ENCODE peak calls at places on chromosomes 5 and 9, in four cellular contexts. One of them, this sample, is unnamed.

GRCh38 chr9:123364241-123364824 is 8.3 kb downstream of the CRB2 start:
- DNase-seq in heart right ventricle: no peak
- DNase-seq in fibroblast of pulmonary artery: peak
- DNase-seq in aorta: no peak
- DNase-seq in this sample: no peak

GRCh38 chr9:114224247-114224610 is 68.9 kb downstream of the COL27A1 start:
- DNase-seq in aorta: no peak
- DNase-seq in fibroblast of pulmonary artery: peak
- DNase-seq in heart right ventricle: no peak
- DNase-seq in this sample: no peak

GRCh38 chr5:9239071-9239470 is 306.8 kb downstream of the SEMA5A start:
- DNase-seq in heart right ventricle: no peak
- DNase-seq in aorta: no peak
- DNase-seq in fibroblast of pulmonary artery: peak
- DNase-seq in this sample: no peak

GRCh38 chr5:66425842-66426241 is 170.4 kb upstream of the MAST4 start:
- DNase-seq in heart right ventricle: no peak
- DNase-seq in fibroblast of pulmonary artery: no peak
- DNase-seq in aorta: no peak
- DNase-seq in this sample: no peak

GRCh38 chr5:180201051-180201987 is 7.7 kb downstream of the RASGEF1C start:
- DNase-seq in fibroblast of pulmonary artery: peak
- DNase-seq in aorta: no peak
- DNase-seq in heart right ventricle: no peak
- DNase-seq in this sample: peak

GRCh38 chr5:116739648-116740047 is 165.0 kb upstream of the SEMA6A start:
- DNase-seq in fibroblast of pulmonary artery: no peak
- DNase-seq in aorta: no peak
- DNase-seq in heart right ventricle: no peak
- DNase-seq in this sample: no peak

GRCh38 chr5:113336975-113337374 is 97.8 kb downstream of the TSSK1B start:
- DNase-seq in aorta: peak
- DNase-seq in fibroblast of pulmonary artery: peak
- DNase-seq in heart right ventricle: peak
- DNase-seq in this sample: no peak

GRCh38 chr9:121261107-121261460 is 6.9 kb upstream of the GSN start:
- DNase-seq in heart right ventricle: no peak
- DNase-seq in aorta: no peak
- DNase-seq in fibroblast of pulmonary artery: peak
- DNase-seq in this sample: no peak

GRCh38 chr5:109191153-109191558 is 218.6 kb downstream of the PJA2 start:
- DNase-seq in fibroblast of pulmonary artery: peak
- DNase-seq in heart right ventricle: no peak
- DNase-seq in aorta: no peak
- DNase-seq in this sample: no peak

GRCh38 chr9:105280730-105281129 is 36.3 kb downstream of the SLC44A1 start:
- DNase-seq in aorta: no peak
- DNase-seq in heart right ventricle: no peak
- DNase-seq in fibroblast of pulmonary artery: peak
- DNase-seq in this sample: no peak

GRCh38 chr5:68134033-68134668 is 81.4 kb upstream of the PIK3R1 start:
- DNase-seq in fibroblast of pulmonary artery: peak
- DNase-seq in heart right ventricle: no peak
- DNase-seq in aorta: no peak
- DNase-seq in this sample: no peak

GRCh38 chr5:66633754-66634153 is 37.6 kb downstream of the MAST4 start:
- DNase-seq in fibroblast of pulmonary artery: no peak
- DNase-seq in heart right ventricle: no peak
- DNase-seq in aorta: no peak
- DNase-seq in this sample: no peak

GRCh38 chr5:14706615-14707021 is 42.1 kb downstream of the OTULIN start:
- DNase-seq in fibroblast of pulmonary artery: peak
- DNase-seq in heart right ventricle: no peak
- DNase-seq in aorta: no peak
- DNase-seq in this sample: no peak

GRCh38 chr5:147935032-147935431 is 28.7 kb upstream of the C5orf46 start:
- DNase-seq in heart right ventricle: no peak
- DNase-seq in fibroblast of pulmonary artery: peak
- DNase-seq in aorta: no peak
- DNase-seq in this sample: no peak

GRCh38 chr9:136615631-136616306 is 46.9 kb upstream of the EGFL7 start:
- DNase-seq in aorta: no peak
- DNase-seq in fibroblast of pulmonary artery: no peak
- DNase-seq in heart right ventricle: no peak
- DNase-seq in this sample: no peak

DNA sequence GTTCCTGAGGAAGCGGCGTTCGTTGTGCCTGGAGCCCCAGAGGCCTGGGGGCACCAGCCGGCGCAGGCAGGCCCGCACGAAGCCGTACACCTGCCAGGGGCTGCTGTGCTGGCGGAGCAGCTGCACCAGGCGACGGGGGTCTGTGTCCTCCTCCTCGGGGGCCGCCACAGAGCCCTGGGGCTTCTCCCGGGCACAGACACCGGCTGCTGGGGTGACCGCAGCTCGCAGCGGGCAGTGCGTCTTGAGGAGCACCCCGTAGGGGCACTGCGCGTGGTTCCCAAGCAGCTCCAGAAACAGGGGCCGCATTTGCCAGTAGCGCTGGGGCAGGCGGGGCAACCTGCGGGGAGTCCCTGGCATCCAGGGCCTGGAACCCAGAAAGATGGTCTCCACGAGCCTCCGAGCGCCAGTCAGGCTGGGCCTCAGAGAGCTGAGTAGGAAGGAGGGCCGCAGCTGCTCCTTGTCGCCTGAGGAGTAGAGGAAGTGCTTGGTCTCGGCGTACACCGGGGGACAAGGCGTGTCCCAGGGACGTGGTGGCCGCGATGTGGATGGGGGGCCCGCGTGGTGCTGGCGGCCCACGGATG is 1.4 kb downstream of the TERT start:
- DNase-seq in heart right ventricle: no peak
- DNase-seq in aorta: peak
- DNase-seq in fibroblast of pulmonary artery: no peak
- DNase-seq in this sample: peak
- H3K4me3 ChIP-seq in heart right ventricle: no peak
- H3K4me3 ChIP-seq in aorta: no peak
- H3K4me3 ChIP-seq in fibroblast of pulmonary artery: no peak
- H3K4me3 ChIP-seq in this sample: no peak

GRCh38 chr5:138489705-138490104 is 24.4 kb downstream of the EGR1 start:
- DNase-seq in aorta: peak
- DNase-seq in fibroblast of pulmonary artery: peak
- DNase-seq in heart right ventricle: no peak
- DNase-seq in this sample: no peak

GRCh38 chr5:138490648-138491283 is 25.5 kb downstream of the EGR1 start:
- DNase-seq in heart right ventricle: no peak
- DNase-seq in aorta: no peak
- DNase-seq in fibroblast of pulmonary artery: no peak
- DNase-seq in this sample: no peak

GRCh38 chr5:138492552-138493045 is 27.3 kb downstream of the EGR1 start:
- DNase-seq in aorta: no peak
- DNase-seq in fibroblast of pulmonary artery: no peak
- DNase-seq in heart right ventricle: no peak
- DNase-seq in this sample: no peak

GRCh38 chr5:138491669-138492551 is 26.6 kb downstream of the EGR1 start:
- DNase-seq in aorta: peak
- DNase-seq in heart right ventricle: peak
- DNase-seq in fibroblast of pulmonary artery: peak
- DNase-seq in this sample: peak

GRCh38 chr5:138491284-138491648 is 26.0 kb downstream of the EGR1 start:
- DNase-seq in aorta: no peak
- DNase-seq in heart right ventricle: no peak
- DNase-seq in fibroblast of pulmonary artery: no peak
- DNase-seq in this sample: no peak
- H3K4me3 ChIP-seq in aorta: no peak
- H3K4me3 ChIP-seq in heart right ventricle: peak
- H3K4me3 ChIP-seq in fibroblast of pulmonary artery: peak
- H3K4me3 ChIP-seq in this sample: peak

DNA sequence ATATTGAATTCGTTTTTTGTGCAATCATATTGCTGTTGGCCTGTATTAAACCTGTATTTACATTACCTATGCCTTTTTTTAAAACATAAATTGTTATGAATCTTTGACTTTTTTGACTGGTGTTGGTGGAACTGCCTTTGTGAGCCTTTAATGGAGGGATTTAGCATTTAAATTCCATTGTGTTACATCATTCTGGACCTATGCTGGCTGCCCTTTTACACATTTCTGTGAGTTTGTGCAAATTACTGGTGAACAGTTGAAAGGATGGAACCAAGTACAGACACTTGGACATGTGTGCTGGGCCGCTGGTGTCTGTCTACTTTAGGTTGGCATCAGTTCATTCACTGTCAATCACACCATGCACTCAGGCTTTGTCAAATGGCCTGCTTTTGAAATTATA is 3.4 kb downstream of the SNX18 start:
- DNase-seq in fibroblast of pulmonary artery: no peak
- DNase-seq in heart right ventricle: no peak
- DNase-seq in aorta: no peak
- DNase-seq in this sample: no peak
- H3K4me3 ChIP-seq in fibroblast of pulmonary artery: peak
- H3K4me3 ChIP-seq in heart right ventricle: peak
- H3K4me3 ChIP-seq in aorta: peak
- H3K4me3 ChIP-seq in this sample: peak

DNA sequence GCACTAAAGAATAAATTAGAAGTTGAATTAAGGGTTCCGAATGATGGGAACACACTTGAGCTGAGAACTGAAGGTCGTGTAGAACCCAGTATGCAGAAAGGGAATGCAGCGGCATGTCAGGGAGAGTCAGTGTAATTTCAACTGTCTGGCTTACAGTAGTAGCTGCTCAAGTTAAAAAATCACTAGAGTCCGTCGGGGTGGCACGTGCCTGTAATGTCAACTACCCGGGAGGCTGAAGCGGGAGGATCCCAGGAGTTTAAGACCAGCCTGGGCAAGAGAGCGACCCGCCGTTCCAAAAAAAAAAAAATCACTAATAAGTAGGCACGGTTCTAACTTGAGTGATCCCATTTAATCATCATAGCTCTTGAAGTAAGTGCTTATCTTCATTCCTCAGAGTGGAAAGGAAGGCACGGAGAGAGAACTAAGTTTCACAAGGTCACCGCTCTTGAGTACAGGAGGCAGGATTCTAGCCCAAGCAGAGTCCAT is 935 bp downstream of the RMRP start:
- DNase-seq in heart right ventricle: no peak
- DNase-seq in aorta: no peak
- DNase-seq in fibroblast of pulmonary artery: no peak
- DNase-seq in this sample: no peak
- H3K4me3 ChIP-seq in heart right ventricle: peak
- H3K4me3 ChIP-seq in aorta: no peak
- H3K4me3 ChIP-seq in fibroblast of pulmonary artery: peak
- H3K4me3 ChIP-seq in this sample: peak

GRCh38 chr9:86407022-86407421 is 52.8 kb upstream of the TUT7 start:
- DNase-seq in heart right ventricle: no peak
- DNase-seq in fibroblast of pulmonary artery: peak
- DNase-seq in aorta: no peak
- DNase-seq in this sample: peak
- H3K4me3 ChIP-seq in heart right ventricle: no peak
- H3K4me3 ChIP-seq in fibroblast of pulmonary artery: no peak
- H3K4me3 ChIP-seq in aorta: no peak
- H3K4me3 ChIP-seq in this sample: no peak

DNA sequence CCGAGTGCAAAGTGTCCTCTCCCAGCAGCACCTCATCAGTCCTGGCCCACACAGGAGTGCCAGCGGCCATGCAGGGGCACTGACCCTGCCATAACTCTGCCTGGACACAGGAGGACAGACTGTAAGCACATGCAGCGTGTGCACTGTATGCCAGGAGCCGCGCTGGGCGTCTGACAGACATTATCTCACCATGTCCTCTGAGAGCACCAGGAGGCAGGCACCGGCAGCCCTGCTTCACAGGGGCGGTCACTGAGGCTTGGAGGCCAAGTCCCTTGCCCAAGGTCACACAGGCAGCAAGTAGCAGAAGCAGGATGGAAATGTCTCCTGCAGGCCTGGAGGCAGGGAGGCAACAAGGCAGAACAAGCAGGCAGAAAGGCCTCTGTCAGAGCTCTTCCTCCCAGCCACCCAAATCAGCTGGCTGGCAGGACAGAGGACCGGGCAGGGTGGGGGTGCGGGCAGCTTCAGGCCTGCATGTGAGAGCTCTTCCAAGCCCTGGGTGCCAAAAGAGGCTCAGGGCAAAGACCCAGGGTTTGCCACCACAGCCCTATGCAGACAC is 8.4 kb downstream of the EEIG1 start:
- DNase-seq in fibroblast of pulmonary artery: no peak
- DNase-seq in heart right ventricle: peak
- DNase-seq in aorta: peak
- DNase-seq in this sample: no peak
- H3K4me3 ChIP-seq in fibroblast of pulmonary artery: no peak
- H3K4me3 ChIP-seq in heart right ventricle: peak
- H3K4me3 ChIP-seq in aorta: no peak
- H3K4me3 ChIP-seq in this sample: no peak

DNA sequence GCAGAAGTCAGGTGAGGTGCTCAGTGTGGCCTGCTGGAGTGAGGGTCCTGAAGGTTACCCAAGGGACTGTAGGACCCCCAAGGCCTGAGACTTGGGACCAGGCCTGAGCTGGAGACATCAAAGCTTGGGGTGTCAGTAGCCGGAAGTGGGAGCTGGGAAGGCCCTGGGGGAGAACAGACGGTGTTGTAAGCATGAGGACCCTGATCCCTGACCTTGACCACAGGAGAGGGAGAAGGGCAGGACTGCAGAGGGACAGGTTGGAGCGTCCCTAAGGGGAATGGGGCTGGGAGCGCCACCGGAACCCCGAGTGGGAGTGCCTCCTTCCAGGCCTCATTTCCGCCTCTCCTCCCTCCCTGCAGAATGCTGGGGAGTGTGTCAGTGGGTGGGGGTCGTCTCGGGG is 533 bp downstream of the TTC16 start:
- DNase-seq in heart right ventricle: no peak
- DNase-seq in aorta: no peak
- DNase-seq in fibroblast of pulmonary artery: no peak
- DNase-seq in this sample: no peak
- H3K4me3 ChIP-seq in heart right ventricle: peak
- H3K4me3 ChIP-seq in aorta: no peak
- H3K4me3 ChIP-seq in fibroblast of pulmonary artery: peak
- H3K4me3 ChIP-seq in this sample: peak

DNA sequence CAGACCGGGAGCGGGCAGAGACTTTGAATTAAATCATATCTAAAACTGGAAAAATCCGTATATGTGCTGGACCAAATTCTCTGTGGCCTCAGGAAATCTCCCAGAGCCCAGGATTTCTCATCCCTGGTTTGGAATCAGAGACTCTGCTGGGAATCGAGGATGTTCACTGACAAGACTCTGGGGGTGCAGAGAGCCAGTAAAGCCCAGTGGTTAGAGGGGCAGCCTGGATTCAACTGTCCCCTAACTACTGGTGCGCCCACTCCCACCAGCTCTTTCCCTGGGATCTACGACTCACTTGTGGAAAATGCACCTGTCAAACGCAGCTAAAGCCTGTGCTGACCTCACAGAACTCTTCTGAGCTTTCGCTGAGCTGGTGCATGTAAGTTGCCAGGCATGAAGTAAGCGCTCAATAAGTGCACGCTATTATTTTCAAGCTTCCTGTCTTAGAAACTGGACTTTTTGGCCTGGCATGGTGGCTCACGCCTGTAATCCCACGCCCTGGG is 20.5 kb upstream of the TOR2A start:
- DNase-seq in heart right ventricle: no peak
- DNase-seq in fibroblast of pulmonary artery: no peak
- DNase-seq in aorta: no peak
- DNase-seq in this sample: no peak
- H3K4me3 ChIP-seq in heart right ventricle: peak
- H3K4me3 ChIP-seq in fibroblast of pulmonary artery: no peak
- H3K4me3 ChIP-seq in aorta: no peak
- H3K4me3 ChIP-seq in this sample: no peak